ENCODE peak calls at places on chromosomes 12 and 14, in nine cellular contexts. U, E, M, V, S, O, B, X and Y are unnamed samples.

GRCh38 chr14:42002139-42002538 is 395.5 kb downstream of the LRFN5 start:
- DNase-seq in U (no peak), E (no peak), M (no peak), V (no peak), S (no peak), O (no peak), B (no peak), X (no peak), Y (no peak)

GRCh38 chr12:126384029-126384564 is 1318.9 kb downstream of the AACS start:
- DNase-seq in U (no peak), E (no peak), M (peak; percentile 89), V (no peak), S (no peak), O (no peak), B (no peak), X (no peak), Y (no peak)

GRCh38 chr12:107159384-107159900 is 66.1 kb upstream of the CRY1 start:
- DNase-seq in U (peak; percentile 3), E (no peak), M (no peak), V (no peak), S (no peak), O (no peak), B (no peak), X (no peak), Y (no peak)

GRCh38 chr14:36690301-36691020 is 28.8 kb downstream of the PAX9 start:
- DNase-seq in U (no peak), E (no peak), M (no peak), V (no peak), S (no peak), O (no peak), B (no peak), X (no peak), Y (no peak)

GRCh38 chr14:37903561-37904191 is 304.0 kb upstream of the SSTR1 start:
- DNase-seq in U (peak; percentile 28), E (no peak), M (no peak), V (no peak), S (no peak), O (no peak), B (no peak), X (no peak), Y (no peak)

GRCh38 chr12:113860950-113861349 is 105.2 kb downstream of the RBM19 start:
- DNase-seq in U (no peak), E (no peak), M (no peak), V (no peak), S (no peak), O (no peak), B (no peak), X (no peak), Y (no peak)

GRCh38 chr12:31386364-31386777 is 60.4 kb upstream of the SINHCAF start:
- DNase-seq in U (no peak), E (no peak), M (no peak), V (no peak), S (no peak), O (no peak), B (no peak), X (no peak), Y (no peak)

GRCh38 chr14:104724981-104725771 is 1.1 kb downstream of the ADSS1 start:
- DNase-seq in U (no peak), E (no peak), M (no peak), V (peak; percentile 84), S (no peak), O (peak; percentile 45), B (no peak), X (no peak), Y (no peak)

GRCh38 chr12:19614601-19615442 is 175.5 kb downstream of the AEBP2 start:
- DNase-seq in U (no peak), E (no peak), M (no peak), V (no peak), S (no peak), O (no peak), B (no peak), X (no peak), Y (no peak)

DNA sequence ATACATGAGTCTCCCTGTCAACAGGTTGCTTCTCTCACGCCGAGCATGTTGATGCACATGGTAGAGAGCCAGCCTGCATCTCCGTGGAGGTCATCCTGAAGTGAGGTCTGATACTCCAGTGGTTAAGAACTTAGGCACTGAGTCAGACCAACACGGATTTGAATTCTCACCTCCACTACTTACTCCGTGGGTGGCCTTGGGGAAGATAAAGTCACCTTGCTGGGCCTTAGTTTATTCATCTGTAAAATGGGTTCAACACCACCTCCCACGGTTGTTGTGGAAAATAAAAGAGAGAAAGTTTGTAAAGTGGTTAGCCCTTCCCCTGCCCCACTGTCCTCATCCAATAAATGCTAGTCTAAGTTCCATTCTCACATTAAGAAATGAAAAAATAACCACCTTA is 408.9 kb downstream of the MED13L start:
- DNase-seq in U (no peak), E (no peak), M (no peak), V (no peak), S (no peak), O (no peak), B (no peak), X (no peak), Y (no peak)
- H3K9me3 ChIP-seq in U (no peaks in the 10 kb centered on the region), E (no peaks in the 10 kb centered on the region), M (no peaks in the 10 kb centered on the region), V (no peaks in the 10 kb centered on the region), S (no peaks in the 10 kb centered on the region), O (no peaks in the 10 kb centered on the region), B (no peaks in the 10 kb centered on the region), X (no peaks in the 10 kb centered on the region), Y (no peaks in the 10 kb centered on the region)

DNA sequence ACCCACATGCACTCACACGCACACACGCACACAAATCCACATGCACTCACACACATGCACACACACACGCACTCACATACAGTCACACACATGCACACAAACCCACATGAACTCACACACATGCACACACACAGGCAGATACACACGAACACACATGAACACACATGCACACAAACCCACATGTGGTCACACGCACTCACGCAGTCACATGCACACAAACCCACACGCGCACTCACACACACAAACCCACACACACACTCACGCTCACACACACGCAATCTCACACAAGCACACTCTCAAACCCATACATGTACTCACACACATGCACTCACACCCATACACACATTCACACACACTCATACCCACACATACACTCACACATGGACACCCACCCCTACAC is 61.5 kb downstream of the GALNT9 start:
- DNase-seq in U (no peak), E (no peak), M (no peak), V (no peak), S (no peak), O (no peak), B (no peak), X (no peak), Y (no peak)
- H3K9me3 ChIP-seq in U (no peaks in the 10 kb centered on the region), E (no peaks in the 10 kb centered on the region), M (no peaks in the 10 kb centered on the region), V (no peaks in the 10 kb centered on the region), S (no peaks in the 10 kb centered on the region), O (no peaks in the 10 kb centered on the region), B (no peaks in the 10 kb centered on the region), X (no peaks in the 10 kb centered on the region), Y (no peaks in the 10 kb centered on the region)

GRCh38 chr12:104155711-104156555 is 17.9 kb upstream of the NFYB start:
- DNase-seq in U (no peak), E (no peak), M (no peak), V (no peak), S (no peak), O (no peak), B (no peak), X (no peak), Y (no peak)
- H3K9me3 ChIP-seq in U (no peaks in the 10 kb centered on the region), E (no peaks in the 10 kb centered on the region), M (no peaks in the 10 kb centered on the region), V (no peaks in the 10 kb centered on the region), S (no peaks in the 10 kb centered on the region), O (no peaks in the 10 kb centered on the region), B (no peaks in the 10 kb centered on the region), X (no peaks in the 10 kb centered on the region), Y (no peaks in the 10 kb centered on the region)

DNA sequence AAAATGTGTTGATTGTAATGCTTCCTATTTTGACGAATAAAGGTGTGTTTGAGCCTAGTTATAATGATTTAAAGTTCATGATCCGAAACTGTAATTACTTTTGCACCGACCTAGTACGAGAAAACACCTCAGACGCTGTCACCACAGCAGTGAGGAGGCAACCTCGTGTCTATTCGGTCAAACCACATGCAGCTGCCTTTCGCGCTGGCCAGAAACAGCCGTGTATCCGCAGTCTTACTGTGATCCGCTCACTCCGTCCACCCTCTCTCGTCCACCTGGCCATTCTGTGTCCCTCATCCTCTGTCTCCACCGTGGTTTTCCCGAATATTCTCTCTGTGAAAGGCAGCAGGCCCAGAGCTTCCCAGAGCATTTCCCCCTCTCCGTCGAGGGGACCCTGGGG is 67.1 kb downstream of the NOC4L start:
- DNase-seq in U (no peak), E (no peak), M (no peak), V (no peak), S (no peak), O (no peak), B (no peak), X (no peak), Y (no peak)
- H3K9me3 ChIP-seq in U (no peaks in the 10 kb centered on the region), E (no peaks in the 10 kb centered on the region), M (no peaks in the 10 kb centered on the region), V (no peaks in the 10 kb centered on the region), S (no peaks in the 10 kb centered on the region), O (peaks cover 14% of the 10 kb centered on the region), B (no peaks in the 10 kb centered on the region), X (no peaks in the 10 kb centered on the region), Y (no peaks in the 10 kb centered on the region)

GRCh38 chr14:106812788-106813476 is 1286.5 kb downstream of the TMEM121 start:
- DNase-seq in U (no peak), E (no peak), M (peak; percentile 39), V (no peak), S (no peak), O (no peak), B (no peak), X (no peak), Y (no peak)

GRCh38 chr14:106813477-106813823 is 1287.1 kb downstream of the TMEM121 start:
- DNase-seq in U (no peak), E (no peak), M (peak; percentile 34), V (no peak), S (no peak), O (no peak), B (no peak), X (no peak), Y (no peak)

GRCh38 chr14:106808907-106809306 is 1282.5 kb downstream of the TMEM121 start:
- DNase-seq in U (no peak), E (no peak), M (no peak), V (no peak), S (no peak), O (no peak), B (no peak), X (no peak), Y (no peak)

GRCh38 chr14:106809615-106810014 is 1283.2 kb downstream of the TMEM121 start:
- DNase-seq in U (no peak), E (no peak), M (no peak), V (no peak), S (no peak), O (no peak), B (no peak), X (no peak), Y (no peak)

GRCh38 chr14:106811167-106811566 is 1284.8 kb downstream of the TMEM121 start:
- DNase-seq in U (no peak), E (no peak), M (no peak), V (no peak), S (no peak), O (no peak), B (no peak), X (no peak), Y (no peak)
- H3K9me3 ChIP-seq in U (no peaks in the 10 kb centered on the region), E (no peaks in the 10 kb centered on the region), M (no peaks in the 10 kb centered on the region), V (no peaks in the 10 kb centered on the region), S (no peaks in the 10 kb centered on the region), O (no peaks in the 10 kb centered on the region), B (no peaks in the 10 kb centered on the region), X (no peaks in the 10 kb centered on the region), Y (no peaks in the 10 kb centered on the region)

DNA sequence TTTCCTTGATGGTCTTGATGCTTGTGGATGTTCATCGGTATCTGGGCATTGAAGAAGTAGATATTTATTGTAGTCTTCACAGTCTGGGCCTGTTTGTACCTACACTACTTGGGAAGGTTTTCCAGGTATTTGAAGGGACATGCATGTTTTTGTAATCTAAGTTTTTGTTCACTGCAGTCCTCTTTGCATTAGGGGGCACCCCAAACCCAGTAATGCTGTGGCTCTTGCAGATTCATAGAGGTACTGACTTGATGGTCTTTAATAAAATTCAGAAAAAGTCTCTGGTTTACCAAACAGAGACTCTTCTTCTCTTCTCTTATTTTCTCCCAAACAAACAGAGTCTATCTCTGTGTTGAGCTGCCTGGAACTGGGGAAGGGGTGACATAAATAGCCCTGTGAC is 150.9 kb upstream of the SLC16A7 start:
- DNase-seq in U (no peak), E (no peak), M (no peak), V (no peak), S (no peak), O (no peak), B (no peak), X (no peak), Y (no peak)
- H3K9me3 ChIP-seq in U (no peaks in the 10 kb centered on the region), E (no peaks in the 10 kb centered on the region), M (no peaks in the 10 kb centered on the region), V (no peaks in the 10 kb centered on the region), S (no peaks in the 10 kb centered on the region), O (peaks cover 16% of the 10 kb centered on the region), B (no peaks in the 10 kb centered on the region), X (no peaks in the 10 kb centered on the region), Y (no peaks in the 10 kb centered on the region)